ENCODE peak calls at places on chromosomes 2 and 18, in six cellular contexts. X is AG04450, O is progenitor cell of endocrine pancreas, L is IMR-90, I is mucosa of descending colon, C is AG09319. W is an unnamed sample.

GRCh38 chr2:179141206-179141605 is 91.3 kb upstream of the CCDC141 start:
- DNase-seq in X (no peak), O (no peak), L (no peak), I (no peak), C (no peak), W (no peak)

GRCh38 chr2:3598197-3598910 is 3.4 kb downstream of the COLEC11 start:
- DNase-seq in X (no peak), O (no peak), L (no peak), I (no peak), C (no peak), W (no peak)

GRCh38 chr2:241859436-241860183 is 916 bp upstream of the PDCD1 start:
- DNase-seq in X (no peak), O (no peak), L (peak), I (peak), C (no peak), W (no peak)

GRCh38 chr2:219123356-219124143 is 37.1 kb downstream of the NHEJ1 start:
- DNase-seq in X (no peak), O (no peak), L (no peak), I (peak), C (no peak), W (no peak)

GRCh38 chr2:221448857-221449390 is 123.2 kb downstream of the EPHA4 start:
- DNase-seq in X (no peak), O (no peak), L (no peak), I (no peak), C (no peak), W (no peak)

GRCh38 chr2:26299488-26300092 is 46.4 kb upstream of the SELENOI start:
- DNase-seq in X (no peak), O (no peak), L (peak), I (no peak), C (peak), W (no peak)

GRCh38 chr2:107007927-107008326 is 122.0 kb upstream of the ST6GAL2 start:
- DNase-seq in X (no peak), O (no peak), L (no peak), I (no peak), C (no peak), W (no peak)

GRCh38 chr2:237700583-237701032 is 73.2 kb downstream of the LRRFIP1 start:
- DNase-seq in X (no peak), O (no peak), L (peak), I (no peak), C (no peak), W (no peak)

GRCh38 chr18:456361-456821 is 44.1 kb downstream of the COLEC12 start:
- DNase-seq in X (no peak), O (no peak), L (peak), I (no peak), C (peak), W (no peak)

GRCh38 chr2:238216651-238217184 is 13.2 kb upstream of the ILKAP start:
- DNase-seq in X (no peak), O (no peak), L (no peak), I (no peak), C (no peak), W (no peak)

GRCh38 chr2:175282300-175282699 is 100.8 kb upstream of the ATP5MC3 start:
- DNase-seq in X (no peak), O (no peak), L (peak), I (no peak), C (peak), W (no peak)

GRCh38 chr2:151374426-151374825 is 17.0 kb downstream of the TNFAIP6 start:
- DNase-seq in X (peak), O (no peak), L (peak), I (no peak), C (no peak), W (no peak)

GRCh38 chr18:13374468-13375301 is 156.1 kb downstream of the LDLRAD4 start:
- DNase-seq in X (no peak), O (no peak), L (no peak), I (no peak), C (no peak), W (no peak)

GRCh38 chr2:234979204-234980167 is 27.7 kb downstream of the SH3BP4 start:
- DNase-seq in X (no peak), O (no peak), L (peak), I (peak), C (no peak), W (no peak)

GRCh38 chr2:172095905-172096660 is 6.6 kb downstream of the DLX2 start:
- DNase-seq in X (no peak), O (no peak), L (no peak), I (no peak), C (no peak), W (peak)

GRCh38 chr2:3631161-3631850 is 26.7 kb upstream of the ALLC start:
- DNase-seq in X (no peak), O (no peak), L (no peak), I (no peak), C (no peak), W (no peak)

GRCh38 chr2:180017764-180018163 is 10.7 kb upstream of the CWC22 start:
- DNase-seq in X (no peak), O (no peak), L (peak), I (peak), C (no peak), W (no peak)

GRCh38 chr18:65091737-65092329 is 659.0 kb upstream of the CDH7 start:
- DNase-seq in X (no peak), O (no peak), L (peak), I (no peak), C (no peak), W (no peak)

GRCh38 chr2:5140367-5140766 is 551.8 kb upstream of the SOX11 start:
- DNase-seq in X (no peak), O (no peak), L (no peak), I (no peak), C (no peak), W (no peak)

GRCh38 chr2:176177580-176178270 is 10.7 kb upstream of the HOXD1 start:
- DNase-seq in X (no peak), O (no peak), L (no peak), I (peak), C (no peak), W (peak)

GRCh38 chr18:62377408-62377807 is 52.3 kb downstream of the TNFRSF11A start:
- DNase-seq in X (no peak), O (no peak), L (no peak), I (no peak), C (no peak), W (no peak)

GRCh38 chr2:114642988-114643553 is 200.6 kb downstream of the DPP10 start:
- DNase-seq in X (no peak), O (no peak), L (no peak), I (no peak), C (no peak), W (no peak)

GRCh38 chr2:137888845-137889244 is 75.4 kb upstream of the HNMT start:
- DNase-seq in X (no peak), O (peak), L (no peak), I (peak), C (no peak), W (no peak)
- TF ChIP-seq CTCF in X (peak), O (peak), L (peak), I (no peak), C (peak), W (peak)

GRCh38 chr2:140943867-140944266 is 1186.9 kb downstream of the LRP1B start:
- DNase-seq in X (no peak), O (no peak), L (no peak), I (no peak), C (no peak), W (no peak)
- TF ChIP-seq CTCF in X (peak), O (peak), L (no peak), I (no peak), C (no peak), W (no peak)

GRCh38 chr2:202072226-202072625 is 829 bp upstream of the KIAA2012 start:
- DNase-seq in X (no peak), O (no peak), L (no peak), I (no peak), C (no peak), W (no peak)
- TF ChIP-seq CTCF in X (peak), O (peak), L (peak), I (no peak), C (peak), W (peak)

GRCh38 chr2:64296695-64297346 is 152.6 kb upstream of the PELI1 start:
- DNase-seq in X (no peak), O (no peak), L (no peak), I (no peak), C (no peak), W (no peak)

GRCh38 chr2:64295326-64296149 is 151.3 kb upstream of the PELI1 start:
- DNase-seq in X (no peak), O (no peak), L (no peak), I (no peak), C (no peak), W (no peak)

GRCh38 chr2:64296150-64296500 is 151.9 kb upstream of the PELI1 start:
- DNase-seq in X (no peak), O (no peak), L (no peak), I (no peak), C (no peak), W (no peak)

GRCh38 chr2:64298161-64298560 is 153.9 kb upstream of the PELI1 start:
- DNase-seq in X (no peak), O (no peak), L (no peak), I (no peak), C (no peak), W (no peak)
- TF ChIP-seq CTCF in X (no peak), O (no peak), L (no peak), I (no peak), C (no peak), W (no peak)

DNA sequence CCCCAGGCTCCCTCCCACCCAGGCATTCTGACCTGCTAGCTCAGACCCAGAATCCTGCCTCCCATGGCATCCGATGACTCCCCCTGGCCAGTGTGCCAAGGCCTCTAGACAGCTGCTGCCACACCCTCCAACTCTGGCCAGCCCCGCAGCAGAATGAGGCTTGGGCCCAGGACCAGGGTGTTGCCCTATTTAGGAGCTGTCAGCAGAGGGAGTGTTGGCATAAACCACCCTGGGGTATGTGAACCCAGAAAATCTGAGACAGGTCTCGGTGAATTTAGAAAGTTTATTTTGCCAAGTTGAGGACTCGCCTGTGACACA is 134.3 kb downstream of the KLHL29 start:
- DNase-seq in X (no peak), O (no peak), L (no peak), I (no peak), C (no peak), W (no peak)
- TF ChIP-seq CTCF in X (no peak), O (no peak), L (no peak), I (no peak), C (no peak), W (no peak)

GRCh38 chr18:28771849-28772248 is 594.9 kb upstream of the CDH2 start:
- DNase-seq in X (no peak), O (no peak), L (peak), I (no peak), C (no peak), W (no peak)
- TF ChIP-seq CTCF in X (no peak), O (no peak), L (no peak), I (no peak), C (no peak), W (no peak)

GRCh38 chr2:167240671-167241070 is 352.4 kb downstream of the XIRP2 start:
- DNase-seq in X (no peak), O (no peak), L (peak), I (no peak), C (no peak), W (no peak)

GRCh38 chr2:167237478-167237877 is 349.2 kb downstream of the XIRP2 start:
- DNase-seq in X (no peak), O (no peak), L (no peak), I (no peak), C (no peak), W (no peak)
- TF ChIP-seq CTCF in X (no peak), O (no peak), L (no peak), I (no peak), C (no peak), W (no peak)

GRCh38 chr2:208389940-208390339 is 16.7 kb upstream of the PTH2R start:
- DNase-seq in X (no peak), O (no peak), L (no peak), I (no peak), C (no peak), W (no peak)

GRCh38 chr2:208386546-208386945 is 20.0 kb upstream of the PTH2R start:
- DNase-seq in X (no peak), O (no peak), L (no peak), I (no peak), C (no peak), W (no peak)

GRCh38 chr2:208392300-208392699 is 14.3 kb upstream of the PTH2R start:
- DNase-seq in X (no peak), O (no peak), L (no peak), I (no peak), C (no peak), W (no peak)
- TF ChIP-seq CTCF in X (peak), O (peak), L (peak), I (no peak), C (peak), W (no peak)

W was measured in D721Med.